ENCODE peak calls at places on chromosomes 5 and 9, in six cellular contexts. F is uterus; M is astrocyte; N is CD4-positive, alpha-beta T cell; X is GM23338; G is pancreas. P is an unnamed sample.

GRCh38 chr9:130101963-130102362 is 48.3 kb downstream of the GPR107 start:
- DNase-seq in F (no peak), G (no peak), X (no peak), N (no peak), M (no peak), P (no peak)

GRCh38 chr9:89153618-89154017 is 25.0 kb downstream of the SHC3 start:
- DNase-seq in X (no peak), M (peak; percentile 91), F (no peak), G (no peak), N (no peak), P (no peak)

GRCh38 chr9:13244190-13244589 is 35.3 kb downstream of the MPDZ start:
- DNase-seq in N (no peak), X (no peak), M (no peak), F (no peak), G (no peak), P (no peak)

GRCh38 chr5:26121343-26121742 is 917.0 kb downstream of the CDH9 start:
- DNase-seq in X (peak; percentile 50), M (no peak), N (no peak), G (no peak), F (no peak), P (no peak)

GRCh38 chr9:20884985-20885593 is 146.4 kb downstream of the HACD4 start:
- DNase-seq in F (peak; percentile 40), M (peak; percentile 11), X (peak; percentile 81), G (peak; percentile 44), N (peak; percentile 66), P (no peak)

GRCh38 chr5:18010053-18010452 is 375.8 kb downstream of the TAF11L14 start:
- DNase-seq in N (no peak), G (no peak), M (no peak), X (peak; percentile 53), F (no peak), P (no peak)

GRCh38 chr5:138773215-138773614 is 20.0 kb downstream of the CTNNA1 start:
- DNase-seq in X (no peak), F (no peak), M (no peak), N (no peak), G (no peak), P (no peak)

GRCh38 chr9:127651697-127652610 is 39.9 kb downstream of the STXBP1 start:
- DNase-seq in G (no peak), X (peak; percentile 44), N (no peak), M (no peak), F (no peak), P (no peak)

GRCh38 chr9:136760424-136760823 is 2.4 kb upstream of the LCN8 start:
- DNase-seq in M (no peak), N (no peak), F (no peak), X (no peak), G (no peak), P (no peak)

GRCh38 chr5:93428868-93429267 is 152.2 kb downstream of the NR2F1-AS1 start:
- DNase-seq in G (no peak), F (no peak), M (peak; percentile 75), X (no peak), N (no peak), P (no peak)

GRCh38 chr9:129836342-129837007 is 1.2 kb downstream of the USP20 start:
- DNase-seq in G (no peak), F (no peak), M (no peak), N (peak; percentile 53), X (peak; percentile 38), P (no peak)

GRCh38 chr5:122967625-122968024 is 68.9 kb downstream of the PPIC start:
- DNase-seq in N (no peak), F (no peak), X (no peak), M (no peak), G (no peak), P (no peak)

GRCh38 chr9:7656648-7657047 is 142.9 kb downstream of the DMAC1 start:
- DNase-seq in X (no peak), F (no peak), G (peak; percentile 11), N (no peak), M (no peak), P (no peak)

GRCh38 chr9:115073456-115073855 is 44.5 kb downstream of the TNC start:
- DNase-seq in F (no peak), M (no peak), G (no peak), N (no peak), X (no peak), P (no peak)

GRCh38 chr9:122058051-122058450 is 35.1 kb downstream of the TTLL11 start:
- DNase-seq in X (no peak), N (no peak), F (no peak), G (no peak), M (no peak), P (no peak)

GRCh38 chr9:85079374-85079773 is 409.8 kb downstream of the NTRK2 start:
- DNase-seq in M (no peak), N (no peak), X (peak; percentile 10), G (no peak), F (no peak), P (no peak)

GRCh38 chr9:72203205-72203803 is 54.1 kb downstream of the GDA start:
- DNase-seq in X (peak; percentile 73), M (no peak), G (peak; percentile 41), N (no peak), F (no peak), P (no peak)

GRCh38 chr5:79853676-79854418 is 137.2 kb downstream of the MTX3 start:
- DNase-seq in X (no peak), N (no peak), F (no peak), M (peak; percentile 25), G (no peak), P (no peak)

GRCh38 chr9:14910178-14910805 is at the start of gene FREM1:
- DNase-seq in F (peak; percentile 56), M (no peak), X (peak; percentile 79), G (peak; percentile 24), N (no peak), P (peak; percentile 30)

GRCh38 chr9:129235931-129236331 is 57.9 kb upstream of the IER5L start:
- DNase-seq in G (no peak), M (no peak), N (peak; percentile 71), F (no peak), X (no peak), P (no peak)

GRCh38 chr5:7927466-7928375 is 58.8 kb downstream of the MTRR start:
- DNase-seq in F (no peak), M (peak; percentile 14), N (peak; percentile 36), X (peak; percentile 84), G (peak; percentile 67), P (no peak)

GRCh38 chr5:169870221-169870620 is 110.1 kb downstream of the INSYN2B start:
- DNase-seq in N (no peak), F (no peak), G (no peak), X (no peak), M (peak; percentile 36), P (no peak)

GRCh38 chr5:134099288-134099872 is 15.1 kb upstream of the TCF7 start:
- DNase-seq in F (no peak), N (no peak), G (no peak), M (no peak), X (no peak), P (no peak)

GRCh38 chr9:80811003-80811402 is 878.3 kb downstream of the TLE1 start:
- DNase-seq in G (no peak), X (no peak), N (no peak), F (no peak), M (peak; percentile 16), P (no peak)

GRCh38 chr9:134367796-134368490 is 41.7 kb downstream of the RXRA start:
- DNase-seq in N (no peak), F (no peak), M (no peak), X (no peak), G (peak; percentile 50), P (no peak)

DNA sequence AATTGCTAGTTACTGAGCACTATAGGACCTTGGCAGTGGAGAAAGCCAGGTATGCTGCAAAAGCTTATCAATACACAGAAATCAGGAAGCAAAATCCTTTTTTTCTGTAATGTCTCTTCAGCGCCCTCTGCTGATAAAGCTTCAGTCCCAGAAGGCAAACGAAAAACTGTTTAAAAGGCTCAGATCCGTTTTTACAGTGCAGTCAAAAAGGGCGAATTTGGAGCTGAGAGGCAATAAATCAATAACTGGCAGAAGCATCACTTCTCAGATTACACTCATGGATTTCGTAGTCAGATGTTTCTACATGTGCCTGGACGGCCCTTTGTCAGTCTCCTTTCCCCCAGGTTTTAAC is 1.1 kb upstream of the MAN2A1 start:
- DNase-seq in F (no peak), N (no peak), X (peak; percentile 81), G (peak; percentile 63), M (no peak), P (no peak)
- H3K27ac ChIP-seq in F (peak overlapping the region; percentile 94), N (peak overlapping the region; percentile 92), X (peak overlapping the region; percentile 90), G (peak overlapping the region; percentile 99), M (peak overlapping the region; percentile 84), P (peak overlapping the region; percentile 98)

GRCh38 chr5:168295574-168296201 is 4.2 kb downstream of the WWC1 start:
- DNase-seq in F (no peak), M (peak; percentile 68), G (peak; percentile 72), N (no peak), X (peak; percentile 96), P (peak; percentile 23)
- H3K27ac ChIP-seq in F (no peak overlapping the region), M (no peak overlapping the region), G (peak overlapping the region; percentile 71), N (no peak overlapping the region), X (peak overlapping the region; percentile 91), P (no peak overlapping the region)

GRCh38 chr9:106921341-106921899 is 58.5 kb downstream of the ZNF462 start:
- DNase-seq in X (peak; percentile 21), G (no peak), N (no peak), M (peak; percentile 93), F (peak; percentile 25), P (no peak)
- H3K27ac ChIP-seq in X (peak overlapping the region; percentile 70), G (peak overlapping the region; percentile 79), N (no peak overlapping the region), M (peak overlapping the region; percentile 61), F (peak overlapping the region; percentile 83), P (peak overlapping the region; percentile 94)

DNA sequence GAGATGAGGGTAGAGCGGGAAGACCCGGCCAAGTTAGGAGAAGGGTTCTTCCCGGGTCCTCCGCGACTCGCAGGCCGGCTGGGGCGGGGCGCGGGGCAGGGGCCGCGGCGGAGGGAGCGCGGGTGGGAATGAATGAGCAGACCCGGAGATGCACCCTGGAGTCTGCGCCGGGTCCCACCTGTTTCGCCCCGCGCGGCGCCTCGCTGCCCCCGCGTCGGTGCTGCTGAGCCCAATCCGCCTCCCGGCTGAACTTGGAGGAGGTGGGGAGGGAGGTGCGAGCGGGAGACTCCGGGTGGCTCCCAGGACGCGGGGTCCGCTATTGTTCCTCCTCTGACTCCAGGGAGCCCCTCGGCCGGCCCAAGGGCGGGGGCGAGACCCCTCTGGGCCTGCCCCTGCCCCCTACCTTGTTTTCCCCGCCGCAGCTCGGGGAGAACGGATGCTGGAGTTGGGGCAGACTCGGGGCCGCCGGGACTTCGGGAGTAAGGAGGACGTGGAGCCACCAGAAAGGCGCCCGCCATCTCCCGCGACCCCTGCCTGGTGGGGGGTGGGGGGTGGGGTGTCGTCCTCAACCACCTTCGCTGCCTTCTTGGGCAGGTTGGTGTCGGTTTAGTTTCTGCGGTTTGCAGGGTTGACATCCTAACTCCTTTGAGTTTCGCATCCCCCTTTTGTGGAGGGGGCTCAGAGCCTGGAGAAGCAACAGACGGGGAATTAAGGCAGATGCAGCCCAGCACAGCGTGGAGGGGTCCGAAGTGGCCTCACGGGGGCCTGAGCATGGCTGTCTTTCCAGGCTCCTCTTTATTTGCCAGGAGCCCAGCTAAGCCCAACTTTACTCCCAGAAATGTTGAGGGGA is 797 bp downstream of the RAI14 start:
- DNase-seq in F (peak; percentile 45), G (peak; percentile 32), N (no peak), M (no peak), X (peak; percentile 55), P (no peak)
- H3K27ac ChIP-seq in F (peak overlapping the region; percentile 96), G (peak overlapping the region; percentile 84), N (no peak overlapping the region), M (peak overlapping the region; percentile 96), X (peak overlapping the region; percentile 93), P (peak overlapping the region; percentile 86)

P was measured in substantia nigra.